ENCODE peak calls at places on chromosome 18, in ten cellular contexts. One of them, this sample, is unnamed.

GRCh38 chr18:10213526-10213925 is 240.9 kb upstream of the APCDD1 start:
- DNase-seq in NCI-H524 treated with DMSO at 0.1 percent for 48 hours: no peak
- DNase-seq in Calu3: peak; percentile 48
- DNase-seq in NB4: peak; percentile 92
- DNase-seq in progenitor cell of endocrine pancreas: no peak
- DNase-seq in adipocyte: peak; percentile 38
- DNase-seq in AG10803: peak; percentile 63
- DNase-seq in IMR-90: peak; percentile 33
- DNase-seq in NCI-H2081: peak; percentile 36
- DNase-seq in activated CD4-positive, alpha-beta T cell treated with anti-CD3 and anti-CD28 coated beads, Interleukin-2, amount 10 ng/mL, durations not matched to agents 7 days and 5 days: peak; percentile 58
- DNase-seq in this sample: no peak

GRCh38 chr18:7618821-7619410 is 51.8 kb downstream of the PTPRM start:
- DNase-seq in NCI-H524 treated with DMSO at 0.1 percent for 48 hours: no peak
- DNase-seq in Calu3: no peak
- DNase-seq in NB4: no peak
- DNase-seq in progenitor cell of endocrine pancreas: no peak
- DNase-seq in adipocyte: peak; percentile 50
- DNase-seq in AG10803: peak; percentile 71
- DNase-seq in IMR-90: no peak
- DNase-seq in NCI-H2081: peak; percentile 6
- DNase-seq in activated CD4-positive, alpha-beta T cell treated with anti-CD3 and anti-CD28 coated beads, Interleukin-2, amount 10 ng/mL, durations not matched to agents 7 days and 5 days: no peak
- DNase-seq in this sample: no peak

GRCh38 chr18:76658627-76659026 is 163.6 kb upstream of the ZNF516 start:
- DNase-seq in NCI-H524 treated with DMSO at 0.1 percent for 48 hours: no peak
- DNase-seq in Calu3: no peak
- DNase-seq in NB4: peak; percentile 69
- DNase-seq in progenitor cell of endocrine pancreas: no peak
- DNase-seq in adipocyte: no peak
- DNase-seq in AG10803: no peak
- DNase-seq in IMR-90: no peak
- DNase-seq in NCI-H2081: no peak
- DNase-seq in activated CD4-positive, alpha-beta T cell treated with anti-CD3 and anti-CD28 coated beads, Interleukin-2, amount 10 ng/mL, durations not matched to agents 7 days and 5 days: no peak
- DNase-seq in this sample: no peak

GRCh38 chr18:45571714-45572113 is 43.6 kb upstream of the SLC14A2 start:
- DNase-seq in NCI-H524 treated with DMSO at 0.1 percent for 48 hours: no peak
- DNase-seq in Calu3: no peak
- DNase-seq in NB4: no peak
- DNase-seq in progenitor cell of endocrine pancreas: no peak
- DNase-seq in adipocyte: no peak
- DNase-seq in AG10803: no peak
- DNase-seq in IMR-90: no peak
- DNase-seq in NCI-H2081: peak; percentile 1
- DNase-seq in activated CD4-positive, alpha-beta T cell treated with anti-CD3 and anti-CD28 coated beads, Interleukin-2, amount 10 ng/mL, durations not matched to agents 7 days and 5 days: no peak
- DNase-seq in this sample: no peak

GRCh38 chr18:80251700-80252099 is 4.4 kb upstream of the PARD6G start:
- DNase-seq in NCI-H524 treated with DMSO at 0.1 percent for 48 hours: no peak
- DNase-seq in Calu3: no peak
- DNase-seq in NB4: no peak
- DNase-seq in progenitor cell of endocrine pancreas: no peak
- DNase-seq in adipocyte: no peak
- DNase-seq in AG10803: peak; percentile 33
- DNase-seq in IMR-90: no peak
- DNase-seq in NCI-H2081: no peak
- DNase-seq in activated CD4-positive, alpha-beta T cell treated with anti-CD3 and anti-CD28 coated beads, Interleukin-2, amount 10 ng/mL, durations not matched to agents 7 days and 5 days: no peak
- DNase-seq in this sample: no peak

GRCh38 chr18:35688757-35689156 is 107.2 kb downstream of the GALNT1 start:
- DNase-seq in NCI-H524 treated with DMSO at 0.1 percent for 48 hours: no peak
- DNase-seq in Calu3: no peak
- DNase-seq in NB4: no peak
- DNase-seq in progenitor cell of endocrine pancreas: no peak
- DNase-seq in adipocyte: no peak
- DNase-seq in AG10803: no peak
- DNase-seq in IMR-90: no peak
- DNase-seq in NCI-H2081: no peak
- DNase-seq in activated CD4-positive, alpha-beta T cell treated with anti-CD3 and anti-CD28 coated beads, Interleukin-2, amount 10 ng/mL, durations not matched to agents 7 days and 5 days: no peak
- DNase-seq in this sample: no peak

GRCh38 chr18:45760443-45761036 is 36.6 kb downstream of the SLC14A1 start:
- DNase-seq in NCI-H524 treated with DMSO at 0.1 percent for 48 hours: no peak
- DNase-seq in Calu3: no peak
- DNase-seq in NB4: no peak
- DNase-seq in progenitor cell of endocrine pancreas: no peak
- DNase-seq in adipocyte: no peak
- DNase-seq in AG10803: no peak
- DNase-seq in IMR-90: peak; percentile 38
- DNase-seq in NCI-H2081: peak; percentile 21
- DNase-seq in activated CD4-positive, alpha-beta T cell treated with anti-CD3 and anti-CD28 coated beads, Interleukin-2, amount 10 ng/mL, durations not matched to agents 7 days and 5 days: no peak
- DNase-seq in this sample: no peak

GRCh38 chr18:5841518-5841917 is 53.8 kb downstream of the TMEM200C start:
- DNase-seq in NCI-H524 treated with DMSO at 0.1 percent for 48 hours: peak; percentile 15
- DNase-seq in Calu3: no peak
- DNase-seq in NB4: no peak
- DNase-seq in progenitor cell of endocrine pancreas: no peak
- DNase-seq in adipocyte: peak; percentile 27
- DNase-seq in AG10803: no peak
- DNase-seq in IMR-90: no peak
- DNase-seq in NCI-H2081: no peak
- DNase-seq in activated CD4-positive, alpha-beta T cell treated with anti-CD3 and anti-CD28 coated beads, Interleukin-2, amount 10 ng/mL, durations not matched to agents 7 days and 5 days: no peak
- DNase-seq in this sample: no peak

GRCh38 chr18:57095884-57096283 is 51.0 kb upstream of the BOD1L2 start:
- DNase-seq in NCI-H524 treated with DMSO at 0.1 percent for 48 hours: no peak
- DNase-seq in Calu3: no peak
- DNase-seq in NB4: peak; percentile 34
- DNase-seq in progenitor cell of endocrine pancreas: no peak
- DNase-seq in adipocyte: peak; percentile 2
- DNase-seq in AG10803: no peak
- DNase-seq in IMR-90: no peak
- DNase-seq in NCI-H2081: no peak
- DNase-seq in activated CD4-positive, alpha-beta T cell treated with anti-CD3 and anti-CD28 coated beads, Interleukin-2, amount 10 ng/mL, durations not matched to agents 7 days and 5 days: no peak
- DNase-seq in this sample: no peak

GRCh38 chr18:30971338-30971956 is 71.1 kb downstream of the DSC3 start:
- DNase-seq in NCI-H524 treated with DMSO at 0.1 percent for 48 hours: no peak
- DNase-seq in Calu3: no peak
- DNase-seq in NB4: peak; percentile 33
- DNase-seq in progenitor cell of endocrine pancreas: no peak
- DNase-seq in adipocyte: peak; percentile 75
- DNase-seq in AG10803: peak; percentile 26
- DNase-seq in IMR-90: peak; percentile 11
- DNase-seq in NCI-H2081: peak; percentile 17
- DNase-seq in activated CD4-positive, alpha-beta T cell treated with anti-CD3 and anti-CD28 coated beads, Interleukin-2, amount 10 ng/mL, durations not matched to agents 7 days and 5 days: no peak
- DNase-seq in this sample: no peak

GRCh38 chr18:32730620-32731021 is 42.2 kb downstream of the KLHL14 start:
- DNase-seq in NCI-H524 treated with DMSO at 0.1 percent for 48 hours: no peak
- DNase-seq in Calu3: no peak
- DNase-seq in NB4: no peak
- DNase-seq in progenitor cell of endocrine pancreas: no peak
- DNase-seq in adipocyte: peak; percentile 38
- DNase-seq in AG10803: peak; percentile 3
- DNase-seq in IMR-90: no peak
- DNase-seq in NCI-H2081: peak; percentile 39
- DNase-seq in activated CD4-positive, alpha-beta T cell treated with anti-CD3 and anti-CD28 coated beads, Interleukin-2, amount 10 ng/mL, durations not matched to agents 7 days and 5 days: no peak
- DNase-seq in this sample: no peak

GRCh38 chr18:8091042-8091441 is 518.2 kb upstream of the RAB12 start:
- DNase-seq in NCI-H524 treated with DMSO at 0.1 percent for 48 hours: no peak
- DNase-seq in Calu3: no peak
- DNase-seq in NB4: no peak
- DNase-seq in progenitor cell of endocrine pancreas: no peak
- DNase-seq in adipocyte: peak; percentile 45
- DNase-seq in AG10803: peak; percentile 32
- DNase-seq in IMR-90: no peak
- DNase-seq in NCI-H2081: no peak
- DNase-seq in activated CD4-positive, alpha-beta T cell treated with anti-CD3 and anti-CD28 coated beads, Interleukin-2, amount 10 ng/mL, durations not matched to agents 7 days and 5 days: no peak
- DNase-seq in this sample: no peak

GRCh38 chr18:55625875-55626274 is 37.9 kb upstream of the TCF4 start:
- DNase-seq in NCI-H524 treated with DMSO at 0.1 percent for 48 hours: no peak
- DNase-seq in Calu3: no peak
- DNase-seq in NB4: no peak
- DNase-seq in progenitor cell of endocrine pancreas: no peak
- DNase-seq in adipocyte: no peak
- DNase-seq in AG10803: no peak
- DNase-seq in IMR-90: no peak
- DNase-seq in NCI-H2081: no peak
- DNase-seq in activated CD4-positive, alpha-beta T cell treated with anti-CD3 and anti-CD28 coated beads, Interleukin-2, amount 10 ng/mL, durations not matched to agents 7 days and 5 days: no peak
- DNase-seq in this sample: no peak

GRCh38 chr18:48173557-48173956 is 235.6 kb downstream of the ZBTB7C start:
- DNase-seq in NCI-H524 treated with DMSO at 0.1 percent for 48 hours: no peak
- DNase-seq in Calu3: no peak
- DNase-seq in NB4: no peak
- DNase-seq in progenitor cell of endocrine pancreas: no peak
- DNase-seq in adipocyte: no peak
- DNase-seq in AG10803: no peak
- DNase-seq in IMR-90: no peak
- DNase-seq in NCI-H2081: no peak
- DNase-seq in activated CD4-positive, alpha-beta T cell treated with anti-CD3 and anti-CD28 coated beads, Interleukin-2, amount 10 ng/mL, durations not matched to agents 7 days and 5 days: no peak
- DNase-seq in this sample: no peak

GRCh38 chr18:25743661-25744151 is 346.7 kb downstream of the SS18 start:
- DNase-seq in NCI-H524 treated with DMSO at 0.1 percent for 48 hours: no peak
- DNase-seq in Calu3: no peak
- DNase-seq in NB4: no peak
- DNase-seq in progenitor cell of endocrine pancreas: no peak
- DNase-seq in adipocyte: no peak
- DNase-seq in AG10803: no peak
- DNase-seq in IMR-90: no peak
- DNase-seq in NCI-H2081: no peak
- DNase-seq in activated CD4-positive, alpha-beta T cell treated with anti-CD3 and anti-CD28 coated beads, Interleukin-2, amount 10 ng/mL, durations not matched to agents 7 days and 5 days: no peak
- DNase-seq in this sample: no peak

GRCh38 chr18:13570856-13571495 is 155.4 kb downstream of the FAM210A start:
- DNase-seq in NCI-H524 treated with DMSO at 0.1 percent for 48 hours: no peak
- DNase-seq in Calu3: no peak
- DNase-seq in NB4: peak; percentile 12
- DNase-seq in progenitor cell of endocrine pancreas: no peak
- DNase-seq in adipocyte: peak; percentile 10
- DNase-seq in AG10803: peak; percentile 87
- DNase-seq in IMR-90: peak; percentile 7
- DNase-seq in NCI-H2081: no peak
- DNase-seq in activated CD4-positive, alpha-beta T cell treated with anti-CD3 and anti-CD28 coated beads, Interleukin-2, amount 10 ng/mL, durations not matched to agents 7 days and 5 days: no peak
- DNase-seq in this sample: no peak

GRCh38 chr18:3906072-3906471 is 456.1 kb downstream of the TGIF1 start:
- DNase-seq in NCI-H524 treated with DMSO at 0.1 percent for 48 hours: no peak
- DNase-seq in Calu3: no peak
- DNase-seq in NB4: no peak
- DNase-seq in progenitor cell of endocrine pancreas: no peak
- DNase-seq in adipocyte: no peak
- DNase-seq in AG10803: no peak
- DNase-seq in IMR-90: no peak
- DNase-seq in NCI-H2081: no peak
- DNase-seq in activated CD4-positive, alpha-beta T cell treated with anti-CD3 and anti-CD28 coated beads, Interleukin-2, amount 10 ng/mL, durations not matched to agents 7 days and 5 days: no peak
- DNase-seq in this sample: no peak

This sample was measured in posterior cingulate gyrus.